ENCODE peak calls at places on chromosomes 5 and 9, in seven cellular contexts. One of them, this sample, is unnamed. For H3K79me2, the result is how much of the 10 kb centered on the place peaks cover.

GRCh38 chr9:132142883-132143282 is 19.0 kb upstream of the NTNG2 start:
- DNase-seq in HepG2: no peak
- DNase-seq in GM12878: no peak
- DNase-seq in K562: no peak
- DNase-seq in H9: no peak
- DNase-seq in GM23248: no peak
- DNase-seq in fibroblast of lung: no peak
- DNase-seq in this sample: no peak

GRCh38 chr5:15834596-15835245 is 334.7 kb downstream of the FBXL7 start:
- DNase-seq in HepG2: no peak
- DNase-seq in GM12878: no peak
- DNase-seq in K562: no peak
- DNase-seq in H9: no peak
- DNase-seq in GM23248: peak
- DNase-seq in fibroblast of lung: peak
- DNase-seq in this sample: no peak

GRCh38 chr5:69462170-69462569 is 30.4 kb upstream of the OCLN start:
- DNase-seq in HepG2: no peak
- DNase-seq in GM12878: no peak
- DNase-seq in K562: no peak
- DNase-seq in H9: no peak
- DNase-seq in GM23248: no peak
- DNase-seq in fibroblast of lung: no peak
- DNase-seq in this sample: no peak

GRCh38 chr9:72982161-72982799 is 29.4 kb upstream of the ALDH1A1 start:
- DNase-seq in HepG2: no peak
- DNase-seq in GM12878: no peak
- DNase-seq in K562: no peak
- DNase-seq in H9: no peak
- DNase-seq in GM23248: peak
- DNase-seq in fibroblast of lung: peak
- DNase-seq in this sample: no peak

GRCh38 chr9:107086460-107086859 is 196.6 kb upstream of the RAD23B start:
- DNase-seq in HepG2: no peak
- DNase-seq in GM12878: no peak
- DNase-seq in K562: no peak
- DNase-seq in H9: no peak
- DNase-seq in GM23248: no peak
- DNase-seq in fibroblast of lung: no peak
- DNase-seq in this sample: no peak

GRCh38 chr5:104171958-104172357 is 609.4 kb upstream of the NUDT12 start:
- DNase-seq in HepG2: no peak
- DNase-seq in GM12878: no peak
- DNase-seq in K562: no peak
- DNase-seq in H9: no peak
- DNase-seq in GM23248: no peak
- DNase-seq in fibroblast of lung: no peak
- DNase-seq in this sample: no peak

GRCh38 chr9:83721509-83721908 is 13.8 kb upstream of the UBQLN1 start:
- DNase-seq in HepG2: no peak
- DNase-seq in GM12878: no peak
- DNase-seq in K562: no peak
- DNase-seq in H9: no peak
- DNase-seq in GM23248: no peak
- DNase-seq in fibroblast of lung: no peak
- DNase-seq in this sample: no peak

GRCh38 chr9:32502459-32502858 is 23.5 kb downstream of the RIGI start:
- DNase-seq in HepG2: no peak
- DNase-seq in GM12878: no peak
- DNase-seq in K562: no peak
- DNase-seq in H9: no peak
- DNase-seq in GM23248: peak
- DNase-seq in fibroblast of lung: peak
- DNase-seq in this sample: no peak

GRCh38 chr5:73640861-73641320 is 14.9 kb downstream of the ARHGEF28 start:
- DNase-seq in HepG2: no peak
- DNase-seq in GM12878: no peak
- DNase-seq in K562: no peak
- DNase-seq in H9: no peak
- DNase-seq in GM23248: peak
- DNase-seq in fibroblast of lung: peak
- DNase-seq in this sample: no peak

GRCh38 chr5:159112436-159112835 is 12.7 kb upstream of the EBF1 start:
- DNase-seq in HepG2: no peak
- DNase-seq in GM12878: no peak
- DNase-seq in K562: no peak
- DNase-seq in H9: no peak
- DNase-seq in GM23248: no peak
- DNase-seq in fibroblast of lung: no peak
- DNase-seq in this sample: peak

GRCh38 chr5:9233712-9234111 is 312.2 kb downstream of the SEMA5A start:
- DNase-seq in HepG2: no peak
- DNase-seq in GM12878: no peak
- DNase-seq in K562: no peak
- DNase-seq in H9: no peak
- DNase-seq in GM23248: no peak
- DNase-seq in fibroblast of lung: peak
- DNase-seq in this sample: no peak

DNA sequence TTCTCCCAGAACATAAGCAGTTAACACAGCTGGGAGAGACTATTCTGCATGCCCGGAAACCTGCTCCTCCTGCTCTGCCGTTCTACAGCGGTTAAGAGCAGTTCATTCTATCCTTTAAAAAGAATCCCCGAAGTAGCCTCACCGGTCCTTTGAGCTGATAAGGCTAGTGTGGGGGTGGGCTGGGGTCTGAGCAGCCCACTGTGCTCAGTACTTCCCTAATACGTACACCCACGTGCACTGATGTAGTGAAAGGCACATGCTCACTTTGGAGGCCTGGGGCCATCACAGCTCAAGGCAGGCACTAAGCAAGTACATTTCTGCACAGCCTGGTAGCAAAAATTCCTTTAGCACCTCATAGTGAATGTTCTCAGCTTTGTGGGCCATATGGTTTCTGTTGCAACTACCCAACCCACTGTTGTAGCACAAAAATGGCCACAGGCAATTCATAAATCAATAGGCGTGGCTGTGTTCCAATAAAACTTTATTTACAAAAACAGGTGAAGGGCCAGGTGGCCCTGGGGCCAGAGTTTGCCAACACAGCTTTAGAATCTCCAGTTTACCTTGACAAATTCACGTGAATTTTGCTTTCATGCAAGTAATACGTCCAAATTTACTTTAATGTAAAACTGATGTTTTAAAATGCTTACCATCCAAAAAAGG is 136.4 kb downstream of the ZNF354C start:
- DNase-seq in HepG2: no peak
- DNase-seq in GM12878: no peak
- DNase-seq in K562: no peak
- DNase-seq in H9: no peak
- DNase-seq in GM23248: no peak
- DNase-seq in fibroblast of lung: no peak
- DNase-seq in this sample: no peak
- H3K79me2 ChIP-seq in HepG2: under half
- H3K79me2 ChIP-seq in GM12878: under half
- H3K79me2 ChIP-seq in K562: under half
- H3K79me2 ChIP-seq in H9: under half
- H3K79me2 ChIP-seq in GM23248: under half
- H3K79me2 ChIP-seq in fibroblast of lung: under half
- H3K79me2 ChIP-seq in this sample: under half

GRCh38 chr9:37449877-37450632 is 15.2 kb downstream of the ZBTB5 start:
- DNase-seq in HepG2: no peak
- DNase-seq in GM12878: no peak
- DNase-seq in K562: no peak
- DNase-seq in H9: no peak
- DNase-seq in GM23248: no peak
- DNase-seq in fibroblast of lung: no peak
- DNase-seq in this sample: peak

GRCh38 chr9:37444890-37445289 is 20.4 kb downstream of the ZBTB5 start:
- DNase-seq in HepG2: no peak
- DNase-seq in GM12878: no peak
- DNase-seq in K562: no peak
- DNase-seq in H9: no peak
- DNase-seq in GM23248: no peak
- DNase-seq in fibroblast of lung: no peak
- DNase-seq in this sample: no peak

GRCh38 chr9:37445832-37446231 is 19.4 kb downstream of the ZBTB5 start:
- DNase-seq in HepG2: no peak
- DNase-seq in GM12878: no peak
- DNase-seq in K562: no peak
- DNase-seq in H9: no peak
- DNase-seq in GM23248: no peak
- DNase-seq in fibroblast of lung: no peak
- DNase-seq in this sample: no peak

GRCh38 chr9:37443566-37443965 is 21.1 kb downstream of the GRHPR start:
- DNase-seq in HepG2: no peak
- DNase-seq in GM12878: no peak
- DNase-seq in K562: no peak
- DNase-seq in H9: no peak
- DNase-seq in GM23248: no peak
- DNase-seq in fibroblast of lung: no peak
- DNase-seq in this sample: no peak

DNA sequence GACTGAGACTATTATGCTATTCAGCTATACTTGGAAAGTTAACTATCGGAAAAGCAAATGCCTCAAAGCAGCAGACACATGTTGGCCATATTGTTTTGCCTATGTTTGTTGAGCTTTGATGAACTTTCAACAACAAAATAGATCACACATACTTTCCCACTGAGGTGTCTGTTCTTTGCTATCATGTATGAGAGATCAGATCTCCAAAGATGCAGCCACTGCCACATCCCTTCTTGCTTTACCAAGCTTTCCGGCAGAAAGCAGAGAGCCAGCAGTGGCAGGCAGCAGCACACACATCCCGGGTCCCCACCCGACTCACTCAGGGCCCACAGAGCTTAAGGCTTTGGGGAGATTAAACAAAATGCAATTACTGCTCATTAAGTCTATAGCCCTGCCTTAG is 18.8 kb downstream of the ZBTB5 start:
- DNase-seq in HepG2: no peak
- DNase-seq in GM12878: no peak
- DNase-seq in K562: no peak
- DNase-seq in H9: no peak
- DNase-seq in GM23248: no peak
- DNase-seq in fibroblast of lung: no peak
- DNase-seq in this sample: no peak
- H3K79me2 ChIP-seq in HepG2: half or more
- H3K79me2 ChIP-seq in GM12878: under half
- H3K79me2 ChIP-seq in K562: half or more
- H3K79me2 ChIP-seq in H9: under half
- H3K79me2 ChIP-seq in GM23248: half or more
- H3K79me2 ChIP-seq in fibroblast of lung: under half
- H3K79me2 ChIP-seq in this sample: half or more

GRCh38 chr9:23172979-23173637 is 652.9 kb downstream of the ELAVL2 start:
- DNase-seq in HepG2: no peak
- DNase-seq in GM12878: no peak
- DNase-seq in K562: no peak
- DNase-seq in H9: no peak
- DNase-seq in GM23248: no peak
- DNase-seq in fibroblast of lung: no peak
- DNase-seq in this sample: no peak
- H3K79me2 ChIP-seq in HepG2: under half
- H3K79me2 ChIP-seq in GM12878: under half
- H3K79me2 ChIP-seq in K562: under half
- H3K79me2 ChIP-seq in H9: under half
- H3K79me2 ChIP-seq in GM23248: under half
- H3K79me2 ChIP-seq in fibroblast of lung: under half
- H3K79me2 ChIP-seq in this sample: under half

DNA sequence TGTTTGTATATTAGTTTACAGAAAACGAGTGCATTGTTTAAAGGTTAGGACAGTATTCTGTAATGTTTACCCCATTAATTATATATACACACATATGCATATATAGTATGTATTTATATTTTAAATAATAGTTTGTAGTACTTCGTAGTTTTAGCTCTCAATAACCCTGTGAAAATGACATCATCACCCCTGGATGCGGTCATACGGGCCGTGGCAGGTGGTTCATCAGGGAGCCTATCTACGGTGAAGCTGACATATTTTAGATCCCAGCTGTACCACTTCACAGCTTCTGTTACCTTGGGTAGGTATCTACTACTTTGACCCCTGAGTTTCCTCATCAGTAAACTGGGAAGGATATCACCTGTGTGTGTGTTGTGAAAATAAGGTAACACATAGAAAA is 87.1 kb downstream of the NR3C1 start:
- DNase-seq in HepG2: no peak
- DNase-seq in GM12878: no peak
- DNase-seq in K562: no peak
- DNase-seq in H9: no peak
- DNase-seq in GM23248: no peak
- DNase-seq in fibroblast of lung: no peak
- DNase-seq in this sample: no peak
- H3K79me2 ChIP-seq in HepG2: under half
- H3K79me2 ChIP-seq in GM12878: half or more
- H3K79me2 ChIP-seq in K562: under half
- H3K79me2 ChIP-seq in H9: under half
- H3K79me2 ChIP-seq in GM23248: half or more
- H3K79me2 ChIP-seq in fibroblast of lung: half or more
- H3K79me2 ChIP-seq in this sample: half or more

GRCh38 chr9:21550392-21550791 is 68.3 kb upstream of the IFNE start:
- DNase-seq in HepG2: no peak
- DNase-seq in GM12878: no peak
- DNase-seq in K562: no peak
- DNase-seq in H9: no peak
- DNase-seq in GM23248: no peak
- DNase-seq in fibroblast of lung: no peak
- DNase-seq in this sample: no peak
- H3K79me2 ChIP-seq in HepG2: under half
- H3K79me2 ChIP-seq in GM12878: under half
- H3K79me2 ChIP-seq in K562: under half
- H3K79me2 ChIP-seq in H9: under half
- H3K79me2 ChIP-seq in GM23248: half or more
- H3K79me2 ChIP-seq in fibroblast of lung: half or more
- H3K79me2 ChIP-seq in this sample: under half